ENCODE peak calls at places on chromosome 14, in four cellular contexts. M is IMR-90, Q is K562, V is HepG2. F is an unnamed sample.
A peak's percentile ranks its signal among the peaks of the same experiment; 100 is the strongest.

GRCh38 chr14:29486132-29486531 is 441.5 kb downstream of the PRKD1 start:
- DNase-seq in M (no peak), Q (no peak), V (no peak), F (no peak)

GRCh38 chr14:59013672-59014298 is 174.7 kb upstream of the DAAM1 start:
- DNase-seq in M (peak; percentile 68), Q (no peak), V (peak; percentile 66), F (peak; percentile 40)

GRCh38 chr14:34592623-34593022 is 37.3 kb downstream of the SNX6 start:
- DNase-seq in M (no peak), Q (no peak), V (no peak), F (no peak)

GRCh38 chr14:47186491-47186890 is 488.9 kb downstream of the MDGA2 start:
- DNase-seq in M (no peak), Q (no peak), V (no peak), F (no peak)

GRCh38 chr14:65471038-65471878 is 58.7 kb downstream of the FUT8 start:
- DNase-seq in M (no peak), Q (peak; percentile 52), V (no peak), F (no peak)

GRCh38 chr14:61876362-61877049 is 114.3 kb downstream of the SNAPC1 start:
- DNase-seq in M (no peak), Q (no peak), V (no peak), F (no peak)

GRCh38 chr14:70698288-70698687 is 56.6 kb downstream of the TTC9 start:
- DNase-seq in M (peak; percentile 19), Q (peak; percentile 57), V (peak; percentile 29), F (peak; percentile 21)

GRCh38 chr14:79587194-79587593 is 624.1 kb downstream of the DIO2 start:
- DNase-seq in M (no peak), Q (no peak), V (no peak), F (no peak)

GRCh38 chr14:55638665-55639064 is 58.7 kb downstream of the KTN1 start:
- DNase-seq in M (no peak), Q (no peak), V (no peak), F (no peak)

GRCh38 chr14:105178069-105178867 is 2.8 kb downstream of the NUDT14 start:
- DNase-seq in M (no peak), Q (no peak), V (no peak), F (no peak)

GRCh38 chr14:105066285-105067071 is 1.2 kb upstream of the GPR132 start:
- DNase-seq in M (no peak), Q (no peak), V (no peak), F (no peak)

GRCh38 chr14:87397499-87397898 is 595.5 kb downstream of the GALC start:
- DNase-seq in M (no peak), Q (no peak), V (no peak), F (no peak)

GRCh38 chr14:51236314-51236713 is 3.7 kb upstream of the TMX1 start:
- DNase-seq in M (peak; percentile 47), Q (peak; percentile 54), V (no peak), F (no peak)

GRCh38 chr14:69044965-69045555 is 66.0 kb upstream of the ACTN1 start:
- DNase-seq in M (peak; percentile 91), Q (no peak), V (no peak), F (no peak)

GRCh38 chr14:65788876-65789859 is 376.6 kb downstream of the FUT8 start:
- DNase-seq in M (no peak), Q (no peak), V (peak; percentile 3), F (no peak)

GRCh38 chr14:101124860-101125259 is 221.3 kb upstream of the RTL1 start:
- DNase-seq in M (no peak), Q (no peak), V (no peak), F (no peak)

DNA sequence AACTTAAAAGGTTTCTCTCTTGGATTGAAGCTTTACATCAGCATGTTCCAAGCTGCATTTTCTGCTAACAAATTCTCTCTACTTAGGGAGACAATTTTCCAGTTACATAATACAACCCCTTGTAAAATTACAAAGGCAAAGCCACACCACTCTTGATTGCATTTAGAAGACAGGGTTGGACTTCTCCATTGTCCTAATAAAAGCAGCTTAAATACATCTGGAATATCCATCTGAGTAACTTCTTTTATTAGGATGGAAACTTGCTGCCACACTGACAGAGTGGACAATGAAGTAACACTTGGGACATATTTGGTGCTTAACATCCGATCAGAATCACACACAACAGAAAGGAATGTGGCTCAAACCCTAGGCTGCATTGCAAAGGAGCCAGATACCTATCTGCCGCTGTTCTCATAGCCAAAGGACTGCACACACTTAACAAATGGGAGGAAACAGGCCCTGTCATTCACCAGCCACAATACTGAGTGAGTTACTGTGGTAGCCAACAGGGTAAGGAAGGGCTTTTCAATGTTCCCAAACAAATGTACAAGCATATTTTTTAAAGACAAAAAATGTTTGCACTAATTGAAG is 157.2 kb downstream of the PAX9 start:
- DNase-seq in M (no peak), Q (peak; percentile 13), V (no peak), F (no peak)
- TF ChIP-seq MAZ in M (no peak), Q (no peak), V (no peak), F (no peak)

DNA sequence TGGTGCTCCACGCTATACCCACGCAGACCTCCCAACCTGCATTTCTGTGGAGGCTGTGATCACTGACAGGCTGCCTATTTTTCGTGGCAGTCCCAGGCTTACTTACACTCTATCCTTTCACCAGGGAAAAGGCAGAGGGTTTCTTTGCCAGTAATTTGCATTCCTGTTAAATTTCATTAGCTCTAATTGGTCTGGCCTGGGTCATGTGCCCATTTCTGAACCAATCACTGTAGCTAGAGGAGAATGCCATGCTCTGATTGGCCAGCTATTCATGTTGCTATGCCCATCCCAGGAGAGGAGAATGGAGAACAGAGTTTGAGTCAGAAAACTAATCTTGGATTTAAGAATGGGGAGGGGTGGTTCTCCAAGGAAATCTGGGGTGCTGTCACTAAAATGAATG is 43.2 kb upstream of the TUNAR start:
- DNase-seq in M (no peak), Q (no peak), V (no peak), F (no peak)
- TF ChIP-seq MAZ in M (no peak), Q (no peak), V (no peak), F (no peak)

DNA sequence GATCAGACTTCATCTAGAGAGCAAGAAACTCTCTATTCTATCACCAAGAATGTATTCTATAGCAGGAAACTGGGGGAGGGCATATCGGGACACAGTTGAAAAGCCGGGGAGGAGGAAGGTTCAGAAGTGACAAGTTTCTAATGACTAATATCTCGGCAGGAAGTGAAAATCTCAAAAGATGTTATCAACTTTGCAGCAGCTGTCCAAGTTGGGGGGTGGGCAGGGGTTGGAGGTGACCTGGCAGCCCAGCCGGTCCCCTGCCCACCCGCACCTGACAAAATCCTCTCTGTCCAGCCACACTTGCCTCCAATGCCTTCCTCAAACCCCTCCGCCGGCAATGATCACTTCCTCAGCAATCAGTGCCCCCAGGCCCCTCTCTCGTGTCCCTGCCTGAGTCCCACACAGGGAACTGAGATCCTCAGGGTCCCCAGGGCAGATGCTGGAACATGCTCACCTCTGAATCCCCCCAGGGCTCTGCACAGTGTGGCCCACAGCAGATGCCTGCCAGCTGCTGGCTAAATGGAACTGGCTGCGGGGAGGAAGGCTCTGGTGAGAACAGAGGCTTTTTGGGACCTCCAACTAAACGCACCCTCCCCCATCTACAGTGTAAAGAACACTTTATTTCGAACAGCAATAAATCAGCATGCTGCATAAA is 43.9 kb downstream of the CCDC88C start:
- DNase-seq in M (no peak), Q (no peak), V (no peak), F (no peak)
- TF ChIP-seq MAZ in M (no peak), Q (no peak), V (no peak), F (no peak)

DNA sequence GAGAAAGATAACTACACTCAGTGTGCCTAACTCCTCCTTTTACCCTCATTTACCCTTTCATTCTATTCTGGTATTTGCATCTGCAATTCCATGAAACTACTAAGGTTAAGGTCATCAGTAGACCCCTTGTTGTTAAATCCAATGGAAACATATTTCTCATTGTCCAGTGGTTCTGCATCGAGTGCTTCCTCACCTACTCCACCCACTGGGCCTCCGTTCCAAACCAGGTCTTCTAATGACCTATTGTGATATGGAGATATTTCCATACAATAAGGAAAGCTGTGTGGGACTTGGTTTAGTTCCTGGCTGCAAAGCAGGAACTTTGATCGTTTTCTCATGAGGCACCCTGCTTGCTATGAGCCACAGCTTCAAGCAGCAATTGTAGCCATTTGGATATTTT is 99.5 kb upstream of the FSCB start:
- DNase-seq in M (no peak), Q (no peak), V (no peak), F (no peak)
- TF ChIP-seq MAZ in M (no peak), Q (no peak), V (no peak), F (no peak)

F was measured in A549.